ENCODE peak calls at places on chromosome 5, in six cellular contexts. L is IMR-90, J is neuronal stem cell, N is H1, M is mesendoderm, H is H9. C is an unnamed sample.

GRCh38 chr5:54088081-54088480 is 222.3 kb downstream of the ARL15 start:
- DNase-seq in M (no peak), H (no peak), J (no peak), N (no peak), L (peak), C (no peak)

GRCh38 chr5:159215886-159216285 is 6.5 kb upstream of the RNF145 start:
- DNase-seq in N (no peak), J (no peak), L (no peak), H (no peak), M (no peak), C (no peak)

GRCh38 chr5:65539827-65540226 is 23.1 kb downstream of the CENPK start:
- DNase-seq in H (no peak), N (no peak), J (no peak), L (no peak), M (peak), C (no peak)

GRCh38 chr5:136212252-136212721 is 19.3 kb upstream of the SMIM32 start:
- DNase-seq in L (peak), N (no peak), M (peak), H (peak), J (peak), C (peak)

GRCh38 chr5:62432618-62433064 is 20.1 kb downstream of the IPO11 start:
- DNase-seq in M (no peak), N (no peak), H (no peak), J (no peak), L (no peak), C (no peak)

GRCh38 chr5:129118405-129118804 is 23.9 kb downstream of the ISOC1 start:
- DNase-seq in H (no peak), M (no peak), J (no peak), N (no peak), L (peak), C (no peak)

GRCh38 chr5:149054416-149054815 is 8.4 kb downstream of the SH3TC2 start:
- DNase-seq in H (no peak), L (peak), M (no peak), N (no peak), J (no peak), C (no peak)

GRCh38 chr5:143657814-143658395 is 154.1 kb upstream of the HMHB1 start:
- DNase-seq in J (no peak), M (no peak), L (no peak), H (no peak), N (no peak), C (no peak)

GRCh38 chr5:131198625-131199024 is 27.9 kb downstream of the LYRM7 start:
- DNase-seq in J (no peak), L (peak), H (no peak), M (no peak), N (no peak), C (no peak)

GRCh38 chr5:151855701-151856100 is 69.0 kb downstream of the GLRA1 start:
- DNase-seq in H (no peak), N (no peak), M (no peak), L (no peak), J (no peak), C (no peak)

GRCh38 chr5:128318691-128319090 is 219.4 kb downstream of the FBN2 start:
- DNase-seq in N (no peak), M (no peak), J (no peak), H (no peak), L (no peak), C (no peak)

GRCh38 chr5:2265341-2265740 is 382.6 kb upstream of the IRX4 start:
- DNase-seq in M (no peak), J (no peak), N (no peak), L (no peak), H (no peak), C (no peak)

GRCh38 chr5:38518341-38518740 is 38.1 kb downstream of the LIFR start:
- DNase-seq in J (no peak), M (no peak), H (no peak), L (peak), N (no peak), C (no peak)

GRCh38 chr5:54944364-54944763 is 41.0 kb downstream of the ESM1 start:
- DNase-seq in M (no peak), N (no peak), J (no peak), H (no peak), L (peak), C (peak)

GRCh38 chr5:3103241-3103855 is 351.9 kb upstream of the IRX2 start:
- DNase-seq in H (peak), L (no peak), N (no peak), M (peak), J (peak), C (no peak)

GRCh38 chr5:132747693-132748440 is 641 bp downstream of the CCNI2 start:
- DNase-seq in J (no peak), L (no peak), N (no peak), M (peak), H (peak), C (no peak)

GRCh38 chr5:1057485-1057825 is 48.9 kb downstream of the NKD2 start:
- DNase-seq in J (no peak), L (no peak), M (no peak), N (no peak), H (no peak), C (no peak)

GRCh38 chr5:45532826-45533624 is 163.2 kb downstream of the HCN1 start:
- DNase-seq in L (no peak), N (no peak), J (peak), M (no peak), H (no peak), C (no peak)

GRCh38 chr5:69136296-69136695 is 30.7 kb upstream of the CCNB1 start:
- DNase-seq in N (no peak), L (no peak), H (no peak), M (no peak), J (no peak), C (peak)

GRCh38 chr5:157106668-157107461 is 2.0 kb downstream of the HAVCR2 start:
- DNase-seq in H (no peak), N (no peak), J (no peak), M (no peak), L (peak), C (peak)

GRCh38 chr5:54753034-54753433 is 232.4 kb downstream of the ESM1 start:
- DNase-seq in N (no peak), J (no peak), H (no peak), L (peak), M (no peak), C (peak)

GRCh38 chr5:115098041-115098702 is 71.5 kb downstream of the TRIM36 start:
- DNase-seq in J (peak), L (peak), N (no peak), H (no peak), M (peak), C (peak)

GRCh38 chr5:100667021-100667671 is 132.0 kb downstream of the FAM174A start:
- DNase-seq in J (no peak), M (no peak), H (no peak), N (no peak), L (peak), C (peak)

GRCh38 chr5:1110260-1110929 is 1.5 kb downstream of the SLC12A7 start:
- DNase-seq in N (no peak), J (no peak), H (no peak), L (no peak), M (no peak), C (no peak)

GRCh38 chr5:159345336-159345735 is 15.0 kb upstream of the IL12B start:
- DNase-seq in M (no peak), N (no peak), H (no peak), J (no peak), L (no peak), C (no peak)

GRCh38 chr5:53403758-53404157 is 76.7 kb upstream of the FST start:
- DNase-seq in H (no peak), J (no peak), N (no peak), M (no peak), L (peak), C (peak)

GRCh38 chr5:157269165-157269671 is 3.3 kb downstream of the CYFIP2 start:
- DNase-seq in N (no peak), J (no peak), L (no peak), M (peak), H (peak), C (no peak)

GRCh38 chr5:10709409-10709808 is 51.6 kb downstream of the DAP start:
- DNase-seq in M (no peak), J (no peak), N (no peak), H (no peak), L (no peak), C (no peak)

GRCh38 chr5:10709933-10710332 is 51.1 kb downstream of the DAP start:
- DNase-seq in J (no peak), L (no peak), M (no peak), N (no peak), H (no peak), C (no peak)

GRCh38 chr5:10706326-10706725 is 54.7 kb downstream of the DAP start:
- DNase-seq in H (no peak), M (no peak), L (no peak), N (no peak), J (no peak), C (no peak)

GRCh38 chr5:10707198-10708187 is 53.5 kb downstream of the DAP start:
- DNase-seq in H (no peak), N (no peak), M (no peak), J (no peak), L (peak), C (no peak)

DNA sequence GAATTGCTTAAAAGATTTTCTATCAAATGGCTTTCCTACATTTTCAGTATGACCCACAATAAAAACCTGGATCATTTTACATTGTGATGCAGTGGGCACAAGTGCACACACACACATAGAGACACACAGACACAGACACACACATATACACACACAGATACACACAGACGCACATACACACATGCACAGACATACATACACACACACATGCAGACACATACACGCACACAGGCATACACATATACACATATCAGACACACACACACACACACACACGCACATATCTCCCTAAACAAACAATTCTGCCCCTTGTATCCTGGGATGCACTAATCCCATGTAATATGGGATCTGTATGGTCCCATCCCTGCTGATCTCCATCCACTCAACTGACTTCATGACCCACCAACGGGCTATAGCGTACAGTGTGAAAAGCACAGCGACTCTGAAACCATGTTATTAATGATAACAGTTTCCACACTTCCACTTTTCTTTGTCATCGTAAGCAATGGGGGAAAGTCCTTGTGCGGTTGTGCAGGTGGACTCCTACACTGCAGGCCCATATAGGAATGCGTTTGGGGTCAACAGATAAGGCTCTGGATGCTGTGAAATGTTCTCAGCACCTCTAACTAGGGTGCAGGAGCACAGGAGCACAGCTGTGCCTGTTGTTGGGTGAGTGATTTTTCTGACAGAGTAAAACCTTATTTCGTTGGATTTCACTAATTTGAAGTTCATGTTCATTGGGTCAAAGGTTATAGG is 52.7 kb downstream of the DAP start:
- DNase-seq in M (no peak), N (no peak), H (no peak), J (no peak), L (no peak), C (no peak)
- H3K23ac ChIP-seq in M (no peak), N (no peak), H (no peak), J (no peak), L (no peak), C (no peak)

GRCh38 chr5:73120222-73121108 is at the start of gene TMEM171:
- DNase-seq in J (peak), N (no peak), M (peak), L (peak), H (peak), C (peak)
- H3K18ac ChIP-seq in J (peak), N (peak), M (peak), L (no peak), H (no peak), C (peak)

GRCh38 chr5:20307391-20307790 is 319.4 kb upstream of the CDH18 start:
- DNase-seq in M (no peak), L (no peak), J (no peak), H (no peak), N (no peak), C (no peak)
- H2BK120ac ChIP-seq in M (no peak), L (no peak), J (no peak), H (no peak), N (no peak), C (no peak)

GRCh38 chr5:126848253-126848652 is 71.3 kb downstream of the LMNB1 start:
- DNase-seq in M (no peak), J (no peak), N (no peak), L (no peak), H (no peak), C (no peak)
- H3K23ac ChIP-seq in M (no peak), J (peak), N (no peak), L (no peak), H (no peak), C (no peak)

DNA sequence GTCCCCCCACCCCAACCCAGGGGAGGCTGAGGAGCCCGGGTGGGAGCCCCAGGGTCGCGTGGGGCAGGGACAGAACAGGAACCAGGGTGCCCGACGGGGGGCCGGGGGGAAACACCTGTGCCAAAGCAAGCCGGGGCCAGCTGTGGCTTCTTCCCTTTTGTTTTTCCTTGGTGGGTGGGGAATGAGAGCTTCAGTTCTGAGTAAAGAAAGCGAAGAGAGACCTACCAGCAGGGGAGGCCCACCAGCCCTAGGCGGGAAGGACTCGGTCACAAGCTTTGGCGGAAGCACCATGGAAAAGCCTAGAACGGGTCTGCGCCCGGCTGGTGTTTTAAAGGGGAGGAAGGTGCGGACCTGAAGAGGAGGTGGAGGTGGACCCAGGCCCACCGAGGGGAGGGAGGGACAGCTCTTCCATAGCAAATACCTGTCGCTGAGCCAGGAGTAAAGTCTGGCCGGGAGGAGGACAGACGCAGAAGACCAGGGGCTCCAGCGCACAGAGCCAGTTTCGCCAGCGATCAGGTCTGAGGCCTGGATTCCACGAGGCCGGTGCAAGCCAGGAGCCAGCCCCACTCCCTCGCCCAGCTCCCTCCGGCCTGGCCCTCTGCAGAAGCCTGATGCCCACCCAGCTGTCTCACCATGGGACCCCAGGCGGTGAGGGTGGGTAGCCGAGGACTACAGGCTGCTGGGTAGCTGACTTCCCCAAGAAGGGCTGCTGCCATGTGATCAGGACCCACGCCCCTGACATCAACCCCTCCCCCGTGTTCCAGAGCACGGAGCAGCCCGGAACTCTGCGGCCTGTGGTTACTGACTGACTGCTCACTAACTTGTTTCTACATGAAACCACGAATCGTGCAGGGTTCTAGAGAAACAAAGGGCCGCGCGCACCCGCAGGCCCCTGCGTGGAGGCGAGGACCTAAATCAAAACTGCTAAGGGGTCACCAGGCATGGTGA is 849 bp upstream of the MGAT1 start:
- DNase-seq in J (peak), H (no peak), L (no peak), M (peak), N (no peak), C (peak)
- H3K18ac ChIP-seq in J (peak), H (no peak), L (no peak), M (peak), N (peak), C (peak)

GRCh38 chr5:43233946-43234345 is 41.9 kb downstream of the NIM1K start:
- DNase-seq in H (no peak), L (no peak), J (no peak), N (no peak), M (no peak), C (no peak)
- H2BK120ac ChIP-seq in H (no peak), L (no peak), J (no peak), N (no peak), M (no peak), C (no peak)

DNA sequence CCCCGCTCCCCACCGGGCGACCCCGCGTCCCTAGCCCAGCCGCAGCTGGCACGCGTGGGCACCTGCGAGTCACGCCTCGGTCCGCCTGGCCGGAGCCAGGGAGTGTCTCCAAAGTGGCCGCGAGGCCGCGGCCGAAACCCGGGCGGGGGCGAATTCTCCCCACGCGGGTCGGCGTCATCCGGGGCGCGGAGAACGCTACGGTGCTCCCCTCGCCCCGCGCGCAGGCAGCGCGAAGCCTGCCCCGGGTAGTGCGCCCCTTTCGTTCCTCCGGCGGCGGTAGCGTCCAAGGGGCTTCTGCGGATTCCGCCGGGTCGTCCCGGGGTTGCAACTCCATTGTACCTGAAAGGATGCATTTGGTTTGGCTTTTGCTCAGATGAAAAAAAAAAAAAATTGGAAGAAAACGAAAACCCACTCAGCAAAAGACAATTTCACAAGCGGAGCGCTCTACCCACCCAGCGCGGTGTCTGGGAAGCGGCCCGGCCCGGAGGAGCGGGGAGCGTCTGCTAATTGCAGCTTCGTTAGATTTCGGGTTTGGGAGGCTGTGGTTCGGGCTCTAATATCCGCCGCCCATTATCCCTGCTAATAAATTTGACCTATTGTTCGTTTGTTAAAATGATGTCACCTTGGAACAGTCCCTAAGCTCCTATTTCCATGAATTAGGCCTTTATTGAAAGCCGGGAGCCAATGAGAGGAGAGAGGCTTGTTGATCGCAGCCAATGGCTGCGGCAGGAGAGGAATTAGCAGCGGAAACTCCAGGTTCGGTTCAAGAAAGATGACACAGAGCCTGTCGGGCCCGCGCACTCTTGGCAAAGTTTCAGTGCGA is at the start of gene TLX3:
- DNase-seq in J (no peak), N (peak), M (peak), L (peak), H (peak), C (peak)
- H3K23ac ChIP-seq in J (peak), N (no peak), M (no peak), L (no peak), H (no peak), C (peak)

GRCh38 chr5:139662617-139663016 is 14.5 kb downstream of the CXXC5 start:
- DNase-seq in J (no peak), M (no peak), L (no peak), H (no peak), N (no peak), C (no peak)
- H3K18ac ChIP-seq in J (peak), M (no peak), L (no peak), H (no peak), N (no peak), C (no peak)

DNA sequence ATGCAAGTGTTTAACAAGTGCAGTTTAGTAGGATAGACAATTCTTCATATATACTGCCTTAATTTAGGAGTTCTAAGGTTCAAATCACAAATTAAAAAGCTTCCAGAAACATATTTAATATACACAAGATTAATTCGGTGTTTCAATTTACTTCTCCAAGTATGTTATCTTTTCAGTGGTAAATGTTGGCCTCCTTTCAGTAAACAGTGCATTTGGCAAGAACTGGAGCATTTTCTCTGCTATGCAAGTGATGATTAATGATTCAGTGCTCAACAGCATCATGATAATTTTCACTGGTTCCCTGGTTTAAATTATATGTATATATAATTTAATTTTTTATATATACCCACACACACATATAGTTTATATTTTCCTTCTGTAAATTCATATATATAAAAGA is 541.7 kb downstream of the EFNA5 start:
- DNase-seq in H (no peak), L (peak), J (no peak), M (no peak), N (no peak), C (no peak)
- H2BK120ac ChIP-seq in H (no peak), L (no peak), J (no peak), M (no peak), N (no peak), C (no peak)

GRCh38 chr5:5384634-5385033 is 37.8 kb upstream of the ICE1 start:
- DNase-seq in H (no peak), L (no peak), M (no peak), N (no peak), J (no peak), C (no peak)

GRCh38 chr5:5381259-5382006 is 41.0 kb upstream of the ICE1 start:
- DNase-seq in J (no peak), N (no peak), L (no peak), H (no peak), M (no peak), C (no peak)

GRCh38 chr5:5385326-5385725 is 37.2 kb upstream of the ICE1 start:
- DNase-seq in N (no peak), L (no peak), H (no peak), J (no peak), M (no peak), C (no peak)

GRCh38 chr5:5386329-5386728 is 36.1 kb upstream of the ICE1 start:
- DNase-seq in L (no peak), H (no peak), M (no peak), J (no peak), N (no peak), C (no peak)

DNA sequence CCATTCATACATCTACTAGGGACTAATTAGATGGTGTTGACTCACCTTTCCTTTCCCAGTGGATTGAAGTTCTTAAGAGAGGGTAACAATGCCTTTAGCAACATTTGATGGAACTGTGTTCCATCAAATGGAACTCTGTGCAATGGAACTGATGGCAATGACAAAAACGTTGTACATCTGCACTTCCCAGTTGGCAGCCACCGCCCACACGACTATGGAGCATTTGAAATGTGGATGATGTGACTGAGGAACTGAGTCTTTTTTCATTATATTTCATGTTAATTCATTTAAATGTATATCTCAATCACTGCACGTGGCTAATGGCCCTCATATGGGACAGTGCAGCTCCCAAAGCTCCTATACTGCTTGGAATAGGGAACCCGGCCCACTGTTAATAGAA is 39.0 kb upstream of the ICE1 start:
- DNase-seq in L (no peak), N (no peak), M (no peak), H (no peak), J (no peak), C (no peak)
- H3K23ac ChIP-seq in L (no peak), N (no peak), M (no peak), H (no peak), J (no peak), C (no peak)

C was measured in mesenchymal stem cell.